ENCODE peak calls at places on chromosome 9, in four cellular contexts. I, N, Q and U are unnamed samples.
A peak's percentile ranks its signal among the peaks of the same experiment; 100 is the strongest.

GRCh38 chr9:21906878-21907277 is 87.3 kb downstream of the CDKN2A start:
- DNase-seq in I (no peak), Q (no peak), N (no peak), U (no peak)

GRCh38 chr9:128160603-128160987 is 530 bp downstream of the BBLN start:
- DNase-seq in I (peak; percentile 15), Q (no peak), N (no peak), U (no peak)

GRCh38 chr9:120742951-120743416 is 28.7 kb upstream of the MEGF9 start:
- DNase-seq in N (peak; percentile 2), Q (peak; percentile 40), I (no peak), U (no peak)

GRCh38 chr9:77897292-77897691 is 134.3 kb downstream of the GNAQ start:
- DNase-seq in Q (peak; percentile 31), N (no peak), I (no peak), U (no peak)

GRCh38 chr9:127451681-127452480 is 571 bp downstream of the LRSAM1 start:
- DNase-seq in I (peak; percentile 11), N (no peak), Q (peak; percentile 47), U (no peak)

GRCh38 chr9:106757539-106757938 is 105.4 kb upstream of the ZNF462 start:
- DNase-seq in N (no peak), Q (no peak), I (no peak), U (no peak)

GRCh38 chr9:125750656-125751035 is 3.5 kb downstream of the PBX3 start:
- DNase-seq in N (no peak), Q (no peak), I (no peak), U (no peak)

GRCh38 chr9:16417749-16418148 is 452.7 kb downstream of the BNC2 start:
- DNase-seq in Q (peak; percentile 17), I (no peak), N (no peak), U (no peak)

GRCh38 chr9:71243951-71244350 is 122.5 kb upstream of the TRPM3 start:
- DNase-seq in I (no peak), Q (no peak), N (no peak), U (no peak)

GRCh38 chr9:96449522-96449843 is 486 bp upstream of the HABP4 start:
- DNase-seq in I (no peak), Q (no peak), N (no peak), U (no peak)

GRCh38 chr9:120436937-120437592 is 142.9 kb downstream of the CDK5RAP2 start:
- DNase-seq in I (no peak), N (no peak), Q (peak; percentile 89), U (no peak)

GRCh38 chr9:116687762-116688160 is 656 bp downstream of the TRIM32 start:
- DNase-seq in Q (no peak), I (no peak), N (no peak), U (no peak)

GRCh38 chr9:133881671-133882381 is 110.3 kb downstream of the VAV2 start:
- DNase-seq in Q (no peak), I (no peak), N (no peak), U (no peak)

GRCh38 chr9:98222885-98223640 is 30.6 kb upstream of the CORO2A start:
- DNase-seq in N (no peak), Q (no peak), I (no peak), U (no peak)

GRCh38 chr9:132631280-132631679 is 38.5 kb downstream of the DDX31 start:
- DNase-seq in N (no peak), I (no peak), Q (no peak), U (no peak)

GRCh38 chr9:1980387-1980786 is 34.8 kb upstream of the SMARCA2 start:
- DNase-seq in I (no peak), Q (no peak), N (no peak), U (no peak)

GRCh38 chr9:84123648-84124406 is 143.2 kb downstream of the RMI1 start:
- DNase-seq in I (no peak), Q (no peak), N (no peak), U (no peak)

GRCh38 chr9:115694014-115694413 is 459.6 kb upstream of the PAPPA start:
- DNase-seq in N (no peak), Q (peak; percentile 80), I (no peak), U (no peak)

GRCh38 chr9:133692364-133692985 is 45.7 kb downstream of the SARDH start:
- DNase-seq in I (no peak), N (no peak), Q (no peak), U (no peak)

GRCh38 chr9:117120061-117120460 is 294.8 kb downstream of the ASTN2 start:
- DNase-seq in N (no peak), Q (no peak), I (no peak), U (no peak)

GRCh38 chr9:97853844-97854695 is 1.0 kb downstream of the FOXE1 start:
- DNase-seq in Q (no peak), I (peak; percentile 32), N (peak; percentile 5), U (no peak)

GRCh38 chr9:636931-637591 is 204.4 kb upstream of the DMRT1 start:
- DNase-seq in I (no peak), Q (no peak), N (no peak), U (no peak)

GRCh38 chr9:130042406-130042930 is 521 bp downstream of the FNBP1 start:
- DNase-seq in Q (no peak), N (no peak), I (no peak), U (no peak)

GRCh38 chr9:115913666-115914065 is 239.9 kb upstream of the PAPPA start:
- DNase-seq in I (no peak), Q (no peak), N (no peak), U (no peak)

GRCh38 chr9:76379494-76379893 is 14.7 kb downstream of the RFK start:
- DNase-seq in I (no peak), N (no peak), Q (no peak), U (no peak)

GRCh38 chr9:135487281-135488012 is 7.9 kb downstream of the PPP1R26 start:
- DNase-seq in I (no peak), N (no peak), Q (no peak), U (no peak)

GRCh38 chr9:16469184-16469583 is 401.3 kb downstream of the BNC2 start:
- DNase-seq in Q (peak; percentile 19), I (no peak), N (no peak), U (no peak)

GRCh38 chr9:18474778-18475177 is 825 bp downstream of the ADAMTSL1 start:
- DNase-seq in Q (no peak), N (no peak), I (no peak), U (no peak)

GRCh38 chr9:12054235-12054634 is 639.0 kb upstream of the TYRP1 start:
- DNase-seq in I (no peak), Q (no peak), N (no peak), U (no peak)

GRCh38 chr9:137198051-137198747 is 2.3 kb downstream of the TPRN start:
- DNase-seq in Q (no peak), I (no peak), N (no peak), U (no peak)

GRCh38 chr9:92897323-92897722 is 19.5 kb upstream of the ZNF484 start:
- DNase-seq in N (no peak), Q (no peak), I (no peak), U (no peak)

GRCh38 chr9:122580360-122580759 is 2.8 kb downstream of the OR1L8 start:
- DNase-seq in N (no peak), I (no peak), Q (no peak), U (peak; percentile 55)

GRCh38 chr9:83633260-83633659 is 10.3 kb downstream of the IDNK start:
- DNase-seq in I (no peak), N (no peak), Q (no peak), U (no peak)

GRCh38 chr9:106655966-106656365 is 207.0 kb upstream of the ZNF462 start:
- DNase-seq in N (no peak), Q (no peak), I (no peak), U (no peak)